ENCODE peak calls at places on chromosomes 1 and 21, in six cellular contexts. S is cardiac fibroblast; D is CD4-positive, alpha-beta T cell; Y is cardiac muscle cell; Z is neural crest cell; G is foreskin fibroblast. I is an unnamed sample.

GRCh38 chr1:64920936-64921589 is 45.3 kb downstream of the JAK1 start:
- DNase-seq in G (peak; percentile 67), D (no peak), Z (no peak), Y (peak; percentile 58), S (peak; percentile 71), I (no peak)

GRCh38 chr1:151942882-151943281 is 33.6 kb upstream of the THEM4 start:
- DNase-seq in S (peak; percentile 44), G (peak; percentile 76), D (no peak), Y (peak; percentile 36), Z (no peak), I (no peak)

GRCh38 chr1:16351449-16351993 is 759 bp downstream of the FBXO42 start:
- DNase-seq in D (no peak), Z (no peak), S (peak; percentile 50), G (peak; percentile 44), Y (peak; percentile 54), I (no peak)

GRCh38 chr1:29682918-29683314 is 446.6 kb downstream of the PTPRU start:
- DNase-seq in G (peak; percentile 29), Y (peak; percentile 18), D (no peak), S (peak; percentile 36), Z (no peak), I (no peak)

GRCh38 chr1:21705303-21705980 is 36.3 kb upstream of the RAP1GAP start:
- DNase-seq in Z (peak; percentile 32), S (no peak), D (no peak), G (no peak), Y (no peak), I (no peak)

GRCh38 chr1:25088946-25089345 is 143.4 kb downstream of the SYF2 start:
- DNase-seq in S (no peak), D (no peak), G (no peak), Y (no peak), Z (no peak), I (no peak)

GRCh38 chr1:161710562-161710961 is 3.5 kb downstream of the FCRLA start:
- DNase-seq in S (no peak), D (no peak), Z (no peak), G (no peak), Y (no peak), I (no peak)

GRCh38 chr1:193556042-193556441 is 369.6 kb upstream of the B3GALT2 start:
- DNase-seq in Z (no peak), G (no peak), D (no peak), Y (no peak), S (no peak), I (no peak)

GRCh38 chr1:41021526-41022308 is at the start of gene SLFNL1:
- DNase-seq in S (peak; percentile 53), D (no peak), Y (peak; percentile 69), G (peak; percentile 49), Z (no peak), I (no peak)

GRCh38 chr1:31764307-31765040 is at the start of gene ADGRB2:
- DNase-seq in Z (peak; percentile 45), D (no peak), S (no peak), G (peak; percentile 50), Y (no peak), I (peak; percentile 28)
- TF ChIP-seq CTCF in Z (peak; percentile 33), D (no peak), S (no peak), G (no peak), Y (no peak), I (no peak)

GRCh38 chr1:11571906-11572616 is 82.2 kb downstream of the FBXO2 start:
- DNase-seq in G (no peak), Y (no peak), D (no peak), S (no peak), Z (no peak), I (no peak)
- TF ChIP-seq CTCF in G (no peak), Y (no peak), D (no peak), S (peak; percentile 11), Z (peak; percentile 30), I (peak; percentile 38)

GRCh38 chr21:45922648-45923047 is 58.9 kb upstream of the COL6A1 start:
- DNase-seq in D (no peak), S (no peak), Z (no peak), G (no peak), Y (no peak), I (no peak)

GRCh38 chr21:45926281-45926680 is 55.3 kb upstream of the COL6A1 start:
- DNase-seq in G (peak; percentile 12), Y (no peak), D (no peak), S (peak; percentile 16), Z (no peak), I (no peak)

GRCh38 chr21:45921917-45922316 is 59.7 kb upstream of the COL6A1 start:
- DNase-seq in S (no peak), G (no peak), Z (no peak), Y (no peak), D (no peak), I (no peak)

GRCh38 chr21:45920824-45921600 is 60.6 kb upstream of the COL6A1 start:
- DNase-seq in D (no peak), G (peak; percentile 48), S (no peak), Y (no peak), Z (no peak), I (no peak)

GRCh38 chr21:45923146-45923545 is 58.4 kb upstream of the COL6A1 start:
- DNase-seq in S (peak; percentile 87), Z (peak; percentile 71), D (peak; percentile 56), Y (peak; percentile 83), G (peak; percentile 84), I (peak; percentile 62)
- TF ChIP-seq CTCF in S (peak; percentile 96), Z (peak; percentile 81), D (peak; percentile 75), Y (peak; percentile 88), G (peak; percentile 98), I (peak; percentile 81)

GRCh38 chr1:157774412-157774811 is 2.5 kb downstream of the FCRL2 start:
- DNase-seq in D (no peak), Y (no peak), Z (no peak), S (no peak), G (no peak), I (no peak)

GRCh38 chr1:157771666-157772425 is 5.1 kb downstream of the FCRL2 start:
- DNase-seq in Y (no peak), Z (no peak), S (no peak), G (no peak), D (no peak), I (no peak)

GRCh38 chr1:157776971-157777386 is at the start of gene FCRL2:
- DNase-seq in S (no peak), Z (no peak), D (no peak), Y (no peak), G (no peak), I (no peak)

GRCh38 chr1:157775101-157775870 is 1.6 kb downstream of the FCRL2 start:
- DNase-seq in D (no peak), S (no peak), Y (no peak), Z (no peak), G (no peak), I (no peak)

DNA sequence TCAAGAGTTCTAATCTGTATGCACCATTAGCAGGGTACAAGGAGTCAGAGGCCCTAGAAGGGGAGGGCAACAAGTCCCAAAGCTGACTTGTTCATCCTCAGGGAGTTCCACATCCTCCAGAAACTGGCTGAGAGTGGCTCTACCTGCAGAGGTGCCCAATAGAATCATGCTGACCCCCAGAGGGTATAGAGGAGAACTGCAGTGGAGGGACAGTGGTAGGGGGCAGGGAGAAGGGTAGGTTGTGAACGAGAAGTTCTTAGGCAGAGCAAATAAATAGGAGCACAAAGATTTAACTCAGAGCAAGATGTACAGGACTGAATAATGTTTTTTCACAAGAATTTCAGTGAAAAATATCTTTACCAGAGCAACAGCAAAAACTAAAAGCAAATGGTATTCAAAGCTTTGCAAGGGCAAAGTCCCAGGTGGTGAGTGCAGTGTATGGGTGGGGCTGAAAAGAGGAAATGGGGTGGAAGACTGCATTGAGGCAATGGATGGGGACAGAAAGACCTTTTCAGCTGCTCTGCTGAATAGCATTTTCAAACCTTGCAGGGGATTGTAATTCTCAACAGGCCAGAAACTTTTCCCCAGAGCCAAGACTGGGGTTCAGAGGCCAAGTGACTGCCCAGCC is 3.1 kb downstream of the FCRL2 start:
- DNase-seq in Z (no peak), S (no peak), G (no peak), D (no peak), Y (no peak), I (no peak)
- TF ChIP-seq CTCF in Z (peak; percentile 31), S (no peak), G (no peak), D (no peak), Y (no peak), I (peak; percentile 45)

GRCh38 chr1:224641030-224641429 is 24.9 kb downstream of the CNIH3 start:
- DNase-seq in Z (no peak), D (no peak), S (no peak), G (no peak), Y (no peak), I (peak; percentile 27)

GRCh38 chr1:224640018-224640417 is 23.9 kb downstream of the CNIH3 start:
- DNase-seq in D (no peak), Z (no peak), G (no peak), S (no peak), Y (no peak), I (no peak)

GRCh38 chr1:224639426-224639975 is 23.4 kb downstream of the CNIH3 start:
- DNase-seq in D (no peak), G (no peak), Z (no peak), S (no peak), Y (no peak), I (no peak)

GRCh38 chr1:224637936-224638335 is 21.8 kb downstream of the CNIH3 start:
- DNase-seq in G (no peak), D (no peak), Z (no peak), Y (no peak), S (no peak), I (no peak)

DNA sequence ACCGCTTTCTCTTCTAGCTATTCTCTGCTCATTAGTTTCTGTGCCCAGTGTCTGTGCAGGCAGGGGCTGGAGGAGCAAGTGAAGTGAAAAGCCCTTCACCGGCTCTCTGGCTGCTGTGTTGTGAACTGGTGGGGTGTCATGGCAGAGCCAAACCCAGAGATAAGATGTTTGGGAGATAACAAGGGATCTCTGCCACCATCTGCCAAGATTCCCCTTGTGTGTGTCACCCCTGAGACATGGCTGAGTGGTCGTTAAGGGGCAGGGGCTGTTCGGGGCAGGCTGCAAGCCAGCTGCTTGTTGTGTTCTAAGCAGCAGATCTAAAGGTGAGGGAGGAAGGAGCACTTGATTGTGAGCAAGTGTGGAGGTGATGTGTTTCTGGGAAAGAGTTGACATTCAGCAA is 24.5 kb downstream of the CNIH3 start:
- DNase-seq in Y (no peak), G (no peak), S (no peak), Z (no peak), D (no peak), I (no peak)
- TF ChIP-seq CTCF in Y (no peak), G (no peak), S (no peak), Z (no peak), D (no peak), I (no peak)